ENCODE peak calls at places on chromosomes 3 and 15, in six cellular contexts. J is Panc1, N is mesothelial cell of epicardium, A is adrenal gland, W is kidney epithelial cell, Z is thoracic aorta. O is an unnamed sample.

GRCh38 chr3:7001370-7001769 is 140.5 kb downstream of the GRM7 start:
- DNase-seq in Z (no peak), J (no peak), W (no peak), N (no peak), A (no peak), O (no peak)

GRCh38 chr3:110381992-110382391 is 689.6 kb upstream of the NECTIN3 start:
- DNase-seq in W (peak), J (no peak), A (no peak), N (no peak), Z (no peak), O (no peak)

GRCh38 chr3:12644297-12644937 is 19.5 kb downstream of the RAF1 start:
- DNase-seq in A (no peak), W (no peak), N (no peak), J (no peak), Z (no peak), O (peak)

GRCh38 chr15:37940886-37941285 is 6.4 kb downstream of the TMCO5A start:
- DNase-seq in J (no peak), N (no peak), Z (no peak), W (no peak), A (no peak), O (no peak)

GRCh38 chr3:69239063-69239462 is 116.7 kb upstream of the LMOD3 start:
- DNase-seq in W (no peak), J (no peak), A (no peak), Z (no peak), N (no peak), O (no peak)

GRCh38 chr3:50604110-50604621 is 7.4 kb downstream of the CISH start:
- DNase-seq in W (no peak), Z (no peak), N (no peak), A (peak), J (no peak), O (no peak)

GRCh38 chr15:39592500-39592899 is 11.6 kb downstream of the THBS1 start:
- DNase-seq in W (no peak), J (no peak), A (no peak), Z (no peak), N (no peak), O (peak)

GRCh38 chr3:101962055-101962454 is 112.7 kb downstream of the NFKBIZ start:
- DNase-seq in A (no peak), N (no peak), J (no peak), W (no peak), Z (no peak), O (no peak)

GRCh38 chr3:52005571-52005986 is 9.9 kb upstream of the RPL29 start:
- DNase-seq in Z (no peak), W (peak), A (peak), N (peak), J (no peak), O (no peak)

GRCh38 chr15:45704329-45705249 is 69.8 kb downstream of the SQOR start:
- DNase-seq in J (peak), W (no peak), N (peak), A (no peak), Z (no peak), O (peak)

GRCh38 chr15:63256433-63256884 is 20.9 kb upstream of the APH1B start:
- DNase-seq in A (no peak), W (peak), Z (no peak), N (no peak), J (no peak), O (peak)

GRCh38 chr3:79994397-79994796 is 226.6 kb upstream of the ROBO1 start:
- DNase-seq in N (no peak), Z (no peak), J (no peak), W (no peak), A (no peak), O (no peak)

GRCh38 chr3:70849911-70850699 is 537.7 kb upstream of the MDFIC2 start:
- DNase-seq in Z (no peak), W (no peak), J (peak), A (peak), N (no peak), O (peak)

GRCh38 chr15:38216763-38217162 is 35.9 kb upstream of the SPRED1 start:
- DNase-seq in W (no peak), J (peak), N (no peak), A (no peak), Z (no peak), O (no peak)

GRCh38 chr3:46881819-46882376 is 4.4 kb downstream of the PTH1R start:
- DNase-seq in J (no peak), N (peak), W (no peak), A (no peak), Z (no peak), O (no peak)

GRCh38 chr15:36501063-36501678 is 78.3 kb upstream of the CDIN1 start:
- DNase-seq in J (peak), Z (no peak), W (peak), A (peak), N (no peak), O (peak)

GRCh38 chr3:61627768-61628185 is 66.4 kb downstream of the PTPRG start:
- DNase-seq in Z (no peak), N (no peak), J (no peak), A (peak), W (peak), O (peak)

GRCh38 chr3:168034152-168034928 is 61.4 kb downstream of the GOLIM4 start:
- DNase-seq in N (no peak), W (no peak), J (no peak), A (peak), Z (no peak), O (peak)

GRCh38 chr3:176352716-176353334 is 844.5 kb downstream of the TBL1XR1 start:
- DNase-seq in W (no peak), A (no peak), J (no peak), Z (no peak), N (no peak), O (no peak)

GRCh38 chr3:62529230-62529629 is 155.9 kb upstream of the FEZF2 start:
- DNase-seq in A (peak), Z (no peak), W (peak), N (peak), J (no peak), O (no peak)

GRCh38 chr3:72085036-72085435 is 300.1 kb upstream of the PROK2 start:
- DNase-seq in W (no peak), Z (no peak), N (no peak), A (no peak), J (no peak), O (no peak)

GRCh38 chr3:111594205-111594604 is 941 bp downstream of the ZBED2 start:
- DNase-seq in A (no peak), Z (no peak), N (no peak), W (peak), J (no peak), O (peak)

GRCh38 chr3:458124-458523 is 261.6 kb downstream of the CHL1 start:
- DNase-seq in W (no peak), A (no peak), J (no peak), N (no peak), Z (no peak), O (no peak)

GRCh38 chr3:126124148-126124868 is 40.4 kb upstream of the SLC41A3 start:
- DNase-seq in A (peak), J (no peak), Z (no peak), W (no peak), N (peak), O (no peak)

GRCh38 chr3:13062647-13063046 is 10.6 kb downstream of the IQSEC1 start:
- DNase-seq in J (no peak), Z (no peak), W (no peak), N (no peak), A (no peak), O (no peak)

GRCh38 chr15:45829336-45830153 is 194.7 kb downstream of the SQOR start:
- DNase-seq in Z (no peak), N (no peak), W (no peak), J (no peak), A (no peak), O (no peak)

GRCh38 chr15:61780278-61780677 is 280.0 kb downstream of the VPS13C start:
- DNase-seq in J (no peak), N (no peak), W (no peak), Z (no peak), A (no peak), O (no peak)

GRCh38 chr15:71708741-71709140 is 101.6 kb upstream of the NR2E3 start:
- DNase-seq in W (no peak), N (no peak), Z (no peak), A (no peak), J (no peak), O (no peak)

GRCh38 chr15:39908186-39908585 is 11.9 kb downstream of the GPR176 start:
- DNase-seq in A (no peak), Z (no peak), J (no peak), W (peak), N (no peak), O (peak)

GRCh38 chr15:64692166-64692565 is 83.2 kb downstream of the RBPMS2 start:
- DNase-seq in W (no peak), J (no peak), Z (no peak), A (peak), N (no peak), O (no peak)

GRCh38 chr15:59997070-59997701 is 6.9 kb upstream of the FOXB1 start:
- DNase-seq in A (no peak), W (no peak), N (no peak), Z (no peak), J (no peak), O (no peak)

GRCh38 chr15:90829942-90830440 is 38.4 kb upstream of the FURIN start:
- DNase-seq in A (peak), Z (no peak), J (no peak), N (no peak), W (no peak), O (no peak)

GRCh38 chr15:43253431-43254403 is 13.0 kb downstream of the TGM5 start:
- DNase-seq in N (no peak), W (peak), Z (no peak), J (no peak), A (no peak), O (no peak)

GRCh38 chr3:13698498-13698897 is 149.6 kb downstream of the FBLN2 start:
- DNase-seq in Z (no peak), W (no peak), N (no peak), A (no peak), J (no peak), O (no peak)

GRCh38 chr15:87961851-87962816 is 294.4 kb downstream of the NTRK3 start:
- DNase-seq in J (no peak), Z (no peak), A (no peak), W (no peak), N (no peak), O (no peak)

GRCh38 chr15:94247789-94248638 is 16.7 kb downstream of the MCTP2 start:
- DNase-seq in N (no peak), Z (no peak), A (no peak), J (no peak), W (no peak), O (no peak)
- TF ChIP-seq CTCF in N (no peak), Z (no peak), A (no peak), J (no peak), W (no peak), O (no peak)

GRCh38 chr3:66928252-66928651 is 69.9 kb upstream of the KBTBD8 start:
- DNase-seq in W (no peak), J (no peak), N (no peak), Z (no peak), A (no peak), O (no peak)
- TF ChIP-seq CTCF in W (no peak), J (no peak), N (no peak), Z (no peak), A (no peak), O (no peak)

DNA sequence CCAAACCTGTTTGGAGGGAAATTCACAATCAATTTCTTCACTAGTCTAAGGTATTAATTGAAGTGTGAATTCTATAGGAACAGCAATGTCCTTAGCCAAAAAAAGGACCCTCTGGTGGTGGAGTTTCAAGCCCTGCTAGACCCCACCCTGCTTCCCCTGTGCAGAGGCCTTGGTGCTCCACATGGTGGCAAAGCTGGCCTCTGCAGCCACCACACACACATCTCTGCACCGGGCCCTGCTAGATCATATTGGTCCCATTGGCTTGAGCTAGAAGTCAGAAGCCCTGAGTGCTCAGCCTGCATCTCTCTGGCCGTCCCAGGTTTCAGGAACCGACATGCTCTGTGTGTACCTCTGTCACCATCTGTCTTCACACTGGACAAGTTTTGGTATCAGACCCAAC is 220.9 kb upstream of the TRIM42 start:
- DNase-seq in W (no peak), Z (no peak), A (no peak), N (no peak), J (no peak), O (no peak)
- TF ChIP-seq CTCF in W (no peak), Z (no peak), A (no peak), N (no peak), J (no peak), O (no peak)

GRCh38 chr3:182567666-182568065 is 225.6 kb upstream of the ATP11B start:
- DNase-seq in N (no peak), Z (no peak), A (no peak), W (no peak), J (no peak), O (no peak)
- TF ChIP-seq CTCF in N (no peak), Z (no peak), A (no peak), W (no peak), J (no peak), O (no peak)

GRCh38 chr3:171234298-171235020 is 207.9 kb upstream of the SLC2A2 start:
- DNase-seq in J (no peak), A (no peak), W (no peak), Z (no peak), N (no peak), O (no peak)
- TF ChIP-seq CTCF in J (no peak), A (no peak), W (no peak), Z (no peak), N (no peak), O (no peak)

GRCh38 chr15:57525581-57525980 is 66.1 kb upstream of the MYZAP start:
- DNase-seq in N (no peak), J (no peak), A (no peak), Z (no peak), W (no peak), O (no peak)
- TF ChIP-seq CTCF in N (no peak), J (no peak), A (no peak), Z (no peak), W (no peak), O (no peak)

DNA sequence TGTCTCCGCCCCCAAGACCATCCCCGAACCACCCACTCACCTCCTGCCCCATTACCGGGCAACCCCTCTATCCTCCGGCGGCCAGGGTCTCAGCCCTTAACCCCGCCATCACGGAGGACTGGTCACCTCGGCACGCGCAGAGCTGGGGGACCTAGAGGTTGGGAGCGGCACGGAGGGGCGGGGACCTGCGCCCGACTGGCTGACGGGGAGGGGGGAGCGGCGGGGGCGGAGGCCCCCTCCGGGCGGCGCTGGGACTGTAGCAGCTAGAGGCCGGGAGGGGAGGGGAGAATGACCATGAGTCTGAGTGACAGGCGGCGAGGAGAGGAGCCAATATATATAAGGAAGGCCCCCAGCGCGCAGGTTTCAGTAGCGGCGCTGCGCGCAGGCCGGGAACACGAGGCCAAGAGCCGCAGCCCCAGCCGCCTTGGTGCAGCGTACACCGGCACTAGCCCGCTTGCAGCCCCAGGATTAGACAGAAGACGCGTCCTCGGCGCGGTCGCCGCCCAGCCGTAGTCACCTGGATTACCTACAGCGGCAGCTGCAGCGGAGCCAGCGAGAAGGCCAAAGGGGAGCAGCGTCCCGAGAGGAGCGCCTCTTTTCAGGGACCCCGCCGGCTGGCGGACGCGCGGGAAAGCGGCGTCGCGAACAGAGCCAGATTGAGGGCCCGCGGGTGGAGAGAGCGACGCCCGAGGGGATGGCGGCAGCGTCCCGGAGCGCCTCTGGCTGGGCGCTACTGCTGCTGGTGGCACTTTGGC is at the start of gene DLL4:
- DNase-seq in Z (no peak), J (no peak), N (no peak), A (no peak), W (no peak), O (no peak)
- TF ChIP-seq CTCF in Z (peak), J (no peak), N (no peak), A (no peak), W (no peak), O (no peak)

O was measured in HFFc6.